ENCODE peak calls at places on chromosomes 4 and X, in six cellular contexts. U is naive thymus-derived CD4-positive, alpha-beta T cell; I is OCI-LY7; A is DMS53; C is hippocampal formation; Q is activated T-cell treated with anti-CD3 and anti-CD28 coated beads, Interleukin-2, amount 50 U/mL, for 72 hours. Z is an unnamed sample.

GRCh38 chrX:30935985-30936384 is 46.9 kb upstream of the TAB3 start:
- DNase-seq in A (peak; percentile 69), C (no peak), U (no peak), I (no peak), Q (no peak), Z (no peak)

GRCh38 chr4:105241456-105241855 is 94.8 kb downstream of the TET2 start:
- DNase-seq in I (no peak), U (no peak), A (no peak), Q (no peak), C (peak; percentile 87), Z (no peak)

GRCh38 chrX:134020910-134021309 is 35.5 kb upstream of the GPC3 start:
- DNase-seq in U (no peak), I (no peak), Q (no peak), A (peak; percentile 66), C (no peak), Z (no peak)

GRCh38 chr4:88178633-88179231 is 20.3 kb upstream of the ABCG2 start:
- DNase-seq in C (no peak), A (peak; percentile 4), I (no peak), U (no peak), Q (no peak), Z (no peak)

GRCh38 chrX:2902841-2903240 is 26.3 kb downstream of the ARSD start:
- DNase-seq in A (no peak), C (no peak), I (no peak), Q (no peak), U (no peak), Z (no peak)

GRCh38 chrX:121307441-121307840 is 260.0 kb downstream of the GLUD2 start:
- DNase-seq in C (no peak), U (no peak), I (no peak), A (no peak), Q (peak; percentile 18), Z (peak; percentile 84)

GRCh38 chrX:101369687-101370086 is 16.3 kb downstream of the BTK start:
- DNase-seq in C (no peak), U (no peak), Q (no peak), I (no peak), A (no peak), Z (no peak)

GRCh38 chr4:106270708-106271107 is 45.3 kb downstream of the TBCK start:
- DNase-seq in A (no peak), C (no peak), U (no peak), Q (no peak), I (no peak), Z (no peak)

GRCh38 chr4:111400736-111401135 is 744.5 kb upstream of the FAM241A start:
- DNase-seq in Q (no peak), C (peak; percentile 90), A (peak; percentile 44), I (no peak), U (no peak), Z (no peak)

GRCh38 chrX:101803451-101803850 is 128.4 kb downstream of the ZMAT1 start:
- DNase-seq in C (peak; percentile 0), U (no peak), Q (no peak), A (peak; percentile 32), I (no peak), Z (peak; percentile 12)

GRCh38 chr4:8303081-8303480 is 33.5 kb downstream of the HTRA3 start:
- DNase-seq in C (no peak), U (no peak), Q (no peak), I (no peak), A (no peak), Z (no peak)

GRCh38 chr4:76388160-76388908 is 32.6 kb downstream of the CCDC158 start:
- DNase-seq in Q (no peak), C (no peak), U (no peak), I (no peak), A (no peak), Z (no peak)

GRCh38 chrX:136920001-136920400 is 39.5 kb upstream of the RBMX start:
- DNase-seq in I (no peak), U (no peak), Q (no peak), A (no peak), C (no peak), Z (no peak)

GRCh38 chr4:76305971-76306881 is at the start of gene STBD1:
- DNase-seq in Q (peak; percentile 37), I (no peak), A (peak; percentile 84), C (no peak), U (no peak), Z (peak; percentile 76)

GRCh38 chr4:110510282-110510681 is 34.3 kb downstream of the ENPEP start:
- DNase-seq in Q (no peak), U (no peak), I (no peak), C (no peak), A (no peak), Z (no peak)

GRCh38 chr4:140286503-140286902 is 86.9 kb upstream of the SCOC start:
- DNase-seq in C (no peak), U (no peak), A (no peak), Q (no peak), I (no peak), Z (no peak)